ENCODE peak calls at places on chromosomes 13 and 19, in five cellular contexts. Y is GM23338, J is A549, P is mammary epithelial cell, W is bronchial epithelial cell. C is an unnamed sample.
A peak's percentile ranks its signal among the peaks of the same experiment; 100 is the strongest.

GRCh38 chr13:83274679-83275078 is 607.6 kb downstream of the SLITRK1 start:
- DNase-seq in Y (no peak), W (no peak), P (no peak), J (no peak), C (no peak)

GRCh38 chr19:1354496-1355257 is 29.0 kb upstream of the NDUFS7 start:
- DNase-seq in J (peak; percentile 81), W (peak; percentile 67), Y (peak; percentile 91), P (peak; percentile 84), C (no peak)

GRCh38 chr19:737591-738093 is 13.3 kb upstream of the MISP start:
- DNase-seq in J (peak; percentile 45), Y (peak; percentile 87), W (no peak), P (no peak), C (no peak)

GRCh38 chr13:110758195-110758594 is 44.7 kb downstream of the ING1 start:
- DNase-seq in J (no peak), W (peak; percentile 29), Y (no peak), P (peak; percentile 19), C (no peak)

GRCh38 chr19:43908659-43909058 is 26.4 kb downstream of the ZNF45 start:
- DNase-seq in P (no peak), J (no peak), Y (no peak), W (no peak), C (no peak)

GRCh38 chr19:28608292-28608691 is 604.7 kb downstream of the UQCRFS1 start:
- DNase-seq in J (no peak), W (no peak), P (no peak), Y (no peak), C (no peak)

GRCh38 chr13:28636677-28637317 is 22.1 kb upstream of the POMP start:
- DNase-seq in P (peak; percentile 36), W (peak; percentile 66), J (peak; percentile 63), Y (peak; percentile 92), C (peak; percentile 57)

GRCh38 chr13:29140277-29140676 is 320.1 kb downstream of the MTUS2 start:
- DNase-seq in W (peak; percentile 19), P (no peak), J (no peak), Y (no peak), C (no peak)

DNA sequence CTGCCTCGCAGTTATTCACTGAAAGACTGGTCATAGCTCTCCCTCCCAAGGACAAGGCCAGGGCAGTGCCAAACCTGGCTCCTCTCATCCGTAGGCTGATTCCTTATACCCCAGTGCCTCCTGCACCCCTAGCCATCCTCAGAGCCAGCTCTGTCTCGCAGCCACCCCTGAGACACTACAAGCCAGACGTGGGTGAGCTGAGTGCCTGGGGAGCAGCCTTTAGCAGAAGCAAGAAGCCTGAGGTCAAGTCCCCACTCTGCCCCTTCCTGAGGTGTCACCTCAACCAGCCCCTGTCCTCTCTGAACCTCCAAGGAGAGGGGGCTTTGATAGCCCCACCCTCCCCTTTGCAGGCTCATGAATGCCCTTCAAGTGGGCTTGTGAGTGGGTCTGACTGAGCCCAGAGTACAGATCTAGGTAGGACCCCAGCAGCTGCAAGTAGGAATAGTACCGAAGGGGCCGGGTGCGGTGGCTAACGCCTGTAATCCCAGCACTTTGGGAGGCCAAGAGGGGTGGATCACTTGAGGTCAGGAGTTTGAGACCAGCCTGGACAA is 14.8 kb upstream of the AKAP8L start:
- DNase-seq in J (no peak), Y (no peak), P (no peak), W (no peak), C (no peak)
- H3K4me3 ChIP-seq in J (peak overlapping the region; percentile 71), Y (peak overlapping the region; percentile 92), P (no peak overlapping the region), W (peak overlapping the region; percentile 93), C (peak overlapping the region; percentile 58)

GRCh38 chr19:5713228-5713627 is 6.7 kb downstream of the LONP1 start:
- DNase-seq in Y (no peak), J (no peak), W (no peak), P (no peak), C (no peak)
- TF ChIP-seq CTCF in Y (no peak), J (no peak), W (no peak), P (no peak), C (no peak)

GRCh38 chr13:114063545-114064515 is 68.6 kb downstream of the RASA3 start:
- DNase-seq in Y (no peak), W (no peak), P (peak; percentile 37), J (peak; percentile 60), C (peak; percentile 20)
- H3K4me3 ChIP-seq in Y (no peak overlapping the region), W (no peak overlapping the region), P (peak overlapping the region; percentile 41), J (peak overlapping the region; percentile 42), C (peak overlapping the region; percentile 43)

GRCh38 chr19:17794412-17794730 is 567 bp upstream of the B3GNT3 start:
- DNase-seq in W (no peak), J (no peak), Y (peak; percentile 70), P (no peak), C (no peak)
- TF ChIP-seq CTCF in W (no peak), J (peak; percentile 12), Y (no peak), P (no peak), C (no peak)

GRCh38 chr19:13838071-13838942 is 38.6 kb upstream of the NANOS3 start:
- DNase-seq in J (no peak), Y (no peak), P (no peak), W (no peak), C (no peak)
- H3K4me3 ChIP-seq in J (peak overlapping the region; percentile 95), Y (no peak overlapping the region), P (peak overlapping the region; percentile 86), W (no peak overlapping the region), C (peak overlapping the region; percentile 96)

C was measured in HFF-Myc.